ENCODE peak calls at places on chromosomes 3 and 15, in seven cellular contexts. One of them, this sample, is unnamed.

GRCh38 chr3:197376020-197376419 is 77.6 kb upstream of the DLG1 start:
- DNase-seq in mesendoderm: no peak
- DNase-seq in CD8-positive, alpha-beta T cell: no peak
- DNase-seq in left cardiac atrium: no peak
- DNase-seq in dorsolateral prefrontal cortex: no peak
- DNase-seq in Daoy: no peak
- DNase-seq in IMR-90: no peak
- DNase-seq in this sample: no peak

GRCh38 chr3:183518446-183519185 is 36.9 kb downstream of the KLHL6 start:
- DNase-seq in mesendoderm: peak
- DNase-seq in CD8-positive, alpha-beta T cell: no peak
- DNase-seq in left cardiac atrium: no peak
- DNase-seq in dorsolateral prefrontal cortex: no peak
- DNase-seq in Daoy: no peak
- DNase-seq in IMR-90: no peak
- DNase-seq in this sample: no peak

GRCh38 chr3:55604846-55605245 is 117.7 kb upstream of the WNT5A start:
- DNase-seq in mesendoderm: no peak
- DNase-seq in CD8-positive, alpha-beta T cell: no peak
- DNase-seq in left cardiac atrium: no peak
- DNase-seq in dorsolateral prefrontal cortex: no peak
- DNase-seq in Daoy: no peak
- DNase-seq in IMR-90: no peak
- DNase-seq in this sample: no peak

GRCh38 chr3:77967621-77968020 is 927.7 kb downstream of the ROBO2 start:
- DNase-seq in mesendoderm: no peak
- DNase-seq in CD8-positive, alpha-beta T cell: no peak
- DNase-seq in left cardiac atrium: no peak
- DNase-seq in dorsolateral prefrontal cortex: no peak
- DNase-seq in Daoy: no peak
- DNase-seq in IMR-90: no peak
- DNase-seq in this sample: no peak

GRCh38 chr3:15501126-15501525 is 20.4 kb downstream of the COLQ start:
- DNase-seq in mesendoderm: no peak
- DNase-seq in CD8-positive, alpha-beta T cell: no peak
- DNase-seq in left cardiac atrium: peak
- DNase-seq in dorsolateral prefrontal cortex: no peak
- DNase-seq in Daoy: no peak
- DNase-seq in IMR-90: no peak
- DNase-seq in this sample: no peak

GRCh38 chr3:179416681-179417080 is 34.6 kb downstream of the GNB4 start:
- DNase-seq in mesendoderm: no peak
- DNase-seq in CD8-positive, alpha-beta T cell: no peak
- DNase-seq in left cardiac atrium: no peak
- DNase-seq in dorsolateral prefrontal cortex: no peak
- DNase-seq in Daoy: no peak
- DNase-seq in IMR-90: peak
- DNase-seq in this sample: no peak

GRCh38 chr3:87206635-87207034 is 20.5 kb upstream of the CHMP2B start:
- DNase-seq in mesendoderm: no peak
- DNase-seq in CD8-positive, alpha-beta T cell: no peak
- DNase-seq in left cardiac atrium: no peak
- DNase-seq in dorsolateral prefrontal cortex: no peak
- DNase-seq in Daoy: no peak
- DNase-seq in IMR-90: no peak
- DNase-seq in this sample: no peak

GRCh38 chr3:172084871-172085556 is 45.6 kb downstream of the FNDC3B start:
- DNase-seq in mesendoderm: peak
- DNase-seq in CD8-positive, alpha-beta T cell: no peak
- DNase-seq in left cardiac atrium: no peak
- DNase-seq in dorsolateral prefrontal cortex: no peak
- DNase-seq in Daoy: no peak
- DNase-seq in IMR-90: peak
- DNase-seq in this sample: no peak

GRCh38 chr3:124846189-124846588 is 41.0 kb downstream of the ITGB5 start:
- DNase-seq in mesendoderm: no peak
- DNase-seq in CD8-positive, alpha-beta T cell: no peak
- DNase-seq in left cardiac atrium: peak
- DNase-seq in dorsolateral prefrontal cortex: no peak
- DNase-seq in Daoy: peak
- DNase-seq in IMR-90: peak
- DNase-seq in this sample: no peak

GRCh38 chr15:26087395-26087794 is 224.3 kb upstream of the ATP10A start:
- DNase-seq in mesendoderm: no peak
- DNase-seq in CD8-positive, alpha-beta T cell: no peak
- DNase-seq in left cardiac atrium: no peak
- DNase-seq in dorsolateral prefrontal cortex: no peak
- DNase-seq in Daoy: peak
- DNase-seq in IMR-90: peak
- DNase-seq in this sample: no peak

GRCh38 chr3:99902091-99902490 is 84.4 kb downstream of the CMSS1 start:
- DNase-seq in mesendoderm: no peak
- DNase-seq in CD8-positive, alpha-beta T cell: no peak
- DNase-seq in left cardiac atrium: no peak
- DNase-seq in dorsolateral prefrontal cortex: no peak
- DNase-seq in Daoy: peak
- DNase-seq in IMR-90: peak
- DNase-seq in this sample: no peak

GRCh38 chr15:52486003-52486996 is 42.4 kb downstream of the MYO5A start:
- DNase-seq in mesendoderm: peak
- DNase-seq in CD8-positive, alpha-beta T cell: no peak
- DNase-seq in left cardiac atrium: no peak
- DNase-seq in dorsolateral prefrontal cortex: no peak
- DNase-seq in Daoy: no peak
- DNase-seq in IMR-90: no peak
- DNase-seq in this sample: no peak

GRCh38 chr3:47315069-47315647 is 32.4 kb downstream of the KLHL18 start:
- DNase-seq in mesendoderm: peak
- DNase-seq in CD8-positive, alpha-beta T cell: no peak
- DNase-seq in left cardiac atrium: peak
- DNase-seq in dorsolateral prefrontal cortex: no peak
- DNase-seq in Daoy: no peak
- DNase-seq in IMR-90: peak
- DNase-seq in this sample: peak

GRCh38 chr3:152505926-152506325 is 237.2 kb downstream of the MBNL1 start:
- DNase-seq in mesendoderm: no peak
- DNase-seq in CD8-positive, alpha-beta T cell: no peak
- DNase-seq in left cardiac atrium: no peak
- DNase-seq in dorsolateral prefrontal cortex: no peak
- DNase-seq in Daoy: no peak
- DNase-seq in IMR-90: no peak
- DNase-seq in this sample: peak

GRCh38 chr15:78789615-78790014 is 21.6 kb downstream of the ADAMTS7 start:
- DNase-seq in mesendoderm: no peak
- DNase-seq in CD8-positive, alpha-beta T cell: no peak
- DNase-seq in left cardiac atrium: no peak
- DNase-seq in dorsolateral prefrontal cortex: no peak
- DNase-seq in Daoy: no peak
- DNase-seq in IMR-90: no peak
- DNase-seq in this sample: no peak

GRCh38 chr3:128222771-128223386 is 69.6 kb downstream of the EEFSEC start:
- DNase-seq in mesendoderm: no peak
- DNase-seq in CD8-positive, alpha-beta T cell: no peak
- DNase-seq in left cardiac atrium: no peak
- DNase-seq in dorsolateral prefrontal cortex: no peak
- DNase-seq in Daoy: peak
- DNase-seq in IMR-90: peak
- DNase-seq in this sample: no peak

GRCh38 chr3:69090021-69090420 is 5.3 kb downstream of the ARL6IP5 start:
- DNase-seq in mesendoderm: peak
- DNase-seq in CD8-positive, alpha-beta T cell: no peak
- DNase-seq in left cardiac atrium: no peak
- DNase-seq in dorsolateral prefrontal cortex: no peak
- DNase-seq in Daoy: no peak
- DNase-seq in IMR-90: peak
- DNase-seq in this sample: no peak

GRCh38 chr3:127690106-127690505 is 17.4 kb downstream of the ABTB1 start:
- DNase-seq in mesendoderm: peak
- DNase-seq in CD8-positive, alpha-beta T cell: no peak
- DNase-seq in left cardiac atrium: peak
- DNase-seq in dorsolateral prefrontal cortex: peak
- DNase-seq in Daoy: no peak
- DNase-seq in IMR-90: peak
- DNase-seq in this sample: no peak

GRCh38 chr15:41581110-41581509 is 22.1 kb downstream of the TYRO3 start:
- DNase-seq in mesendoderm: peak
- DNase-seq in CD8-positive, alpha-beta T cell: no peak
- DNase-seq in left cardiac atrium: no peak
- DNase-seq in dorsolateral prefrontal cortex: no peak
- DNase-seq in Daoy: peak
- DNase-seq in IMR-90: no peak
- DNase-seq in this sample: no peak

GRCh38 chr3:11776346-11776745 is 70.3 kb downstream of the TAMM41 start:
- DNase-seq in mesendoderm: no peak
- DNase-seq in CD8-positive, alpha-beta T cell: no peak
- DNase-seq in left cardiac atrium: no peak
- DNase-seq in dorsolateral prefrontal cortex: no peak
- DNase-seq in Daoy: no peak
- DNase-seq in IMR-90: no peak
- DNase-seq in this sample: no peak

GRCh38 chr3:52570076-52570475 is 33.7 kb downstream of the UQCC5 start:
- DNase-seq in mesendoderm: no peak
- DNase-seq in CD8-positive, alpha-beta T cell: no peak
- DNase-seq in left cardiac atrium: no peak
- DNase-seq in dorsolateral prefrontal cortex: no peak
- DNase-seq in Daoy: no peak
- DNase-seq in IMR-90: peak
- DNase-seq in this sample: no peak

GRCh38 chr3:99999541-99999940 is 114.8 kb downstream of the FILIP1L start:
- DNase-seq in mesendoderm: no peak
- DNase-seq in CD8-positive, alpha-beta T cell: no peak
- DNase-seq in left cardiac atrium: no peak
- DNase-seq in dorsolateral prefrontal cortex: no peak
- DNase-seq in Daoy: no peak
- DNase-seq in IMR-90: peak
- DNase-seq in this sample: no peak

GRCh38 chr15:65384895-65385867 is 7.4 kb upstream of the IGDCC3 start:
- DNase-seq in mesendoderm: peak
- DNase-seq in CD8-positive, alpha-beta T cell: peak
- DNase-seq in left cardiac atrium: peak
- DNase-seq in dorsolateral prefrontal cortex: peak
- DNase-seq in Daoy: peak
- DNase-seq in IMR-90: peak
- DNase-seq in this sample: peak

GRCh38 chr3:40782086-40782721 is 257.4 kb downstream of the ZNF621 start:
- DNase-seq in mesendoderm: peak
- DNase-seq in CD8-positive, alpha-beta T cell: no peak
- DNase-seq in left cardiac atrium: no peak
- DNase-seq in dorsolateral prefrontal cortex: no peak
- DNase-seq in Daoy: no peak
- DNase-seq in IMR-90: no peak
- DNase-seq in this sample: no peak

GRCh38 chr3:156291269-156292123 is 171.1 kb downstream of the KCNAB1 start:
- DNase-seq in mesendoderm: peak
- DNase-seq in CD8-positive, alpha-beta T cell: no peak
- DNase-seq in left cardiac atrium: peak
- DNase-seq in dorsolateral prefrontal cortex: peak
- DNase-seq in Daoy: peak
- DNase-seq in IMR-90: peak
- DNase-seq in this sample: no peak

GRCh38 chr3:38157562-38157961 is 7.8 kb upstream of the OXSR1 start:
- DNase-seq in mesendoderm: no peak
- DNase-seq in CD8-positive, alpha-beta T cell: no peak
- DNase-seq in left cardiac atrium: no peak
- DNase-seq in dorsolateral prefrontal cortex: no peak
- DNase-seq in Daoy: no peak
- DNase-seq in IMR-90: no peak
- DNase-seq in this sample: no peak

GRCh38 chr15:49620174-49620573 is 444 bp downstream of the FAM227B start:
- DNase-seq in mesendoderm: no peak
- DNase-seq in CD8-positive, alpha-beta T cell: no peak
- DNase-seq in left cardiac atrium: no peak
- DNase-seq in dorsolateral prefrontal cortex: no peak
- DNase-seq in Daoy: no peak
- DNase-seq in IMR-90: peak
- DNase-seq in this sample: no peak

GRCh38 chr15:43776718-43777292 is at the start of gene ELL3:
- DNase-seq in mesendoderm: peak
- DNase-seq in CD8-positive, alpha-beta T cell: peak
- DNase-seq in left cardiac atrium: peak
- DNase-seq in dorsolateral prefrontal cortex: peak
- DNase-seq in Daoy: peak
- DNase-seq in IMR-90: peak
- DNase-seq in this sample: peak

This sample was measured in nucleus accumbens.